ENCODE peak calls at places on chromosomes 12 and 14, in nine cellular contexts. One of them, this sample, is unnamed.

GRCh38 chr12:19248929-19249602 is 119.5 kb downstream of the PLEKHA5 start:
- DNase-seq in upper lobe of left lung: no peak
- DNase-seq in suprapubic skin: no peak
- DNase-seq in transverse colon: no peak
- DNase-seq in DND-41: no peak
- DNase-seq in neuronal stem cell: no peak
- DNase-seq in thoracic aorta: no peak
- DNase-seq in lung: no peak
- DNase-seq in HCT116: no peak
- DNase-seq in this sample: no peak

GRCh38 chr12:4379410-4379809 is at the start of gene FGF23:
- DNase-seq in upper lobe of left lung: peak; percentile 49
- DNase-seq in thoracic aorta: no peak
- DNase-seq in HCT116: no peak
- DNase-seq in lung: no peak
- DNase-seq in suprapubic skin: no peak
- DNase-seq in transverse colon: no peak
- DNase-seq in DND-41: no peak
- DNase-seq in neuronal stem cell: peak; percentile 63
- DNase-seq in this sample: peak; percentile 26

GRCh38 chr12:23488130-23488529 is 461.3 kb downstream of the SOX5 start:
- DNase-seq in upper lobe of left lung: no peak
- DNase-seq in transverse colon: no peak
- DNase-seq in lung: no peak
- DNase-seq in HCT116: no peak
- DNase-seq in thoracic aorta: no peak
- DNase-seq in suprapubic skin: no peak
- DNase-seq in neuronal stem cell: no peak
- DNase-seq in DND-41: no peak
- DNase-seq in this sample: no peak

GRCh38 chr12:106733660-106734059 is 40.8 kb upstream of the RIC8B start:
- DNase-seq in HCT116: no peak
- DNase-seq in DND-41: no peak
- DNase-seq in lung: no peak
- DNase-seq in transverse colon: no peak
- DNase-seq in upper lobe of left lung: no peak
- DNase-seq in thoracic aorta: no peak
- DNase-seq in suprapubic skin: no peak
- DNase-seq in neuronal stem cell: no peak
- DNase-seq in this sample: no peak

GRCh38 chr14:50083467-50084337 is 32.7 kb downstream of the VCPKMT start:
- DNase-seq in DND-41: no peak
- DNase-seq in neuronal stem cell: no peak
- DNase-seq in transverse colon: no peak
- DNase-seq in HCT116: no peak
- DNase-seq in lung: no peak
- DNase-seq in suprapubic skin: no peak
- DNase-seq in thoracic aorta: no peak
- DNase-seq in upper lobe of left lung: peak; percentile 69
- DNase-seq in this sample: peak; percentile 49

GRCh38 chr14:65101631-65102440 is 481 bp downstream of the MAX start:
- DNase-seq in HCT116: no peak
- DNase-seq in transverse colon: peak; percentile 34
- DNase-seq in upper lobe of left lung: peak; percentile 85
- DNase-seq in neuronal stem cell: peak; percentile 24
- DNase-seq in DND-41: peak; percentile 78
- DNase-seq in lung: peak; percentile 33
- DNase-seq in suprapubic skin: no peak
- DNase-seq in thoracic aorta: no peak
- DNase-seq in this sample: no peak

GRCh38 chr12:6323340-6323994 is 13.0 kb downstream of the PLEKHG6 start:
- DNase-seq in suprapubic skin: peak; percentile 80
- DNase-seq in lung: peak; percentile 58
- DNase-seq in DND-41: peak; percentile 36
- DNase-seq in thoracic aorta: no peak
- DNase-seq in transverse colon: no peak
- DNase-seq in upper lobe of left lung: no peak
- DNase-seq in neuronal stem cell: no peak
- DNase-seq in HCT116: peak; percentile 70
- DNase-seq in this sample: peak; percentile 75

GRCh38 chr12:104687823-104688573 is 231.2 kb downstream of the CHST11 start:
- DNase-seq in suprapubic skin: no peak
- DNase-seq in DND-41: peak; percentile 87
- DNase-seq in lung: no peak
- DNase-seq in HCT116: no peak
- DNase-seq in neuronal stem cell: no peak
- DNase-seq in thoracic aorta: no peak
- DNase-seq in transverse colon: no peak
- DNase-seq in upper lobe of left lung: no peak
- DNase-seq in this sample: no peak

GRCh38 chr14:93219103-93219726 is 12.2 kb downstream of the UBR7 start:
- DNase-seq in neuronal stem cell: peak; percentile 5
- DNase-seq in HCT116: peak; percentile 51
- DNase-seq in suprapubic skin: no peak
- DNase-seq in lung: no peak
- DNase-seq in upper lobe of left lung: no peak
- DNase-seq in DND-41: peak; percentile 56
- DNase-seq in thoracic aorta: no peak
- DNase-seq in transverse colon: peak; percentile 46
- DNase-seq in this sample: peak; percentile 20

GRCh38 chr14:68734231-68734732 is 58.6 kb downstream of the ZFP36L1 start:
- DNase-seq in neuronal stem cell: no peak
- DNase-seq in upper lobe of left lung: no peak
- DNase-seq in lung: no peak
- DNase-seq in thoracic aorta: no peak
- DNase-seq in suprapubic skin: peak; percentile 57
- DNase-seq in HCT116: no peak
- DNase-seq in DND-41: no peak
- DNase-seq in transverse colon: no peak
- DNase-seq in this sample: no peak

GRCh38 chr12:127125607-127126259 is 1141.2 kb upstream of the TMEM132C start:
- DNase-seq in upper lobe of left lung: no peak
- DNase-seq in HCT116: peak; percentile 97
- DNase-seq in thoracic aorta: no peak
- DNase-seq in DND-41: no peak
- DNase-seq in lung: no peak
- DNase-seq in neuronal stem cell: no peak
- DNase-seq in transverse colon: peak; percentile 14
- DNase-seq in suprapubic skin: no peak
- DNase-seq in this sample: peak; percentile 88

GRCh38 chr12:45946435-45946834 is 43.9 kb downstream of the SCAF11 start:
- DNase-seq in transverse colon: no peak
- DNase-seq in lung: no peak
- DNase-seq in DND-41: no peak
- DNase-seq in thoracic aorta: no peak
- DNase-seq in suprapubic skin: no peak
- DNase-seq in HCT116: no peak
- DNase-seq in upper lobe of left lung: no peak
- DNase-seq in neuronal stem cell: no peak
- DNase-seq in this sample: no peak

GRCh38 chr14:89207925-89208328 is 209.1 kb downstream of the FOXN3 start:
- DNase-seq in suprapubic skin: no peak
- DNase-seq in lung: no peak
- DNase-seq in HCT116: no peak
- DNase-seq in DND-41: no peak
- DNase-seq in neuronal stem cell: no peak
- DNase-seq in thoracic aorta: no peak
- DNase-seq in upper lobe of left lung: no peak
- DNase-seq in transverse colon: no peak
- DNase-seq in this sample: no peak

GRCh38 chr14:89201645-89202044 is 215.4 kb downstream of the FOXN3 start:
- DNase-seq in transverse colon: no peak
- DNase-seq in lung: no peak
- DNase-seq in HCT116: no peak
- DNase-seq in DND-41: peak; percentile 85
- DNase-seq in upper lobe of left lung: no peak
- DNase-seq in neuronal stem cell: no peak
- DNase-seq in suprapubic skin: no peak
- DNase-seq in thoracic aorta: no peak
- DNase-seq in this sample: no peak

GRCh38 chr14:89202413-89202812 is 214.6 kb downstream of the FOXN3 start:
- DNase-seq in HCT116: no peak
- DNase-seq in DND-41: peak; percentile 73
- DNase-seq in lung: no peak
- DNase-seq in transverse colon: no peak
- DNase-seq in suprapubic skin: no peak
- DNase-seq in neuronal stem cell: no peak
- DNase-seq in upper lobe of left lung: no peak
- DNase-seq in thoracic aorta: no peak
- DNase-seq in this sample: no peak

GRCh38 chr14:89205137-89205740 is 211.8 kb downstream of the FOXN3 start:
- DNase-seq in HCT116: no peak
- DNase-seq in thoracic aorta: no peak
- DNase-seq in DND-41: no peak
- DNase-seq in lung: no peak
- DNase-seq in transverse colon: no peak
- DNase-seq in neuronal stem cell: no peak
- DNase-seq in upper lobe of left lung: peak; percentile 53
- DNase-seq in suprapubic skin: no peak
- DNase-seq in this sample: no peak

DNA sequence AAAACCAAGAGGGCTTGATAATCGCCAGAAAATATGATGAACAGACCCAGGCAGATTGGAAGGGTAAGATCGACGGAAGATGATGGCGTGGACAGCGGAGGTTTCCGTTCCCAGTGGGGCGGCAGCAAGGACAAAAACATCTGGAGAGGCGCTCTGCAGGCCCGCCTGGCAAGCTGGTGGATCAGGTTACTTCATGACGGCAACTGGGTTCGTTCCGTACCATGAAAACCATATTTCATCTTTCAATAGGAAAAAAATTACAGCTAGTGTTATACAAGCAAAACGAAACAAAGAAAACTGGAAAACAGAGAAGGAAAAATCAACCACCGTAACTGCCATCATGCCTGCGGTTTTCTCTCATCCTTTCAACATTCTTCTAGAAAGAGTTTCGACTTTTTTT is 210.6 kb downstream of the FOXN3 start:
- DNase-seq in suprapubic skin: no peak
- DNase-seq in transverse colon: no peak
- DNase-seq in upper lobe of left lung: no peak
- DNase-seq in HCT116: no peak
- DNase-seq in DND-41: no peak
- DNase-seq in thoracic aorta: no peak
- DNase-seq in lung: no peak
- DNase-seq in neuronal stem cell: no peak
- DNase-seq in this sample: no peak
- H3K4me3 ChIP-seq in suprapubic skin: no peak overlapping the region
- H3K4me3 ChIP-seq in transverse colon: no peak overlapping the region
- H3K4me3 ChIP-seq in upper lobe of left lung: no peak overlapping the region
- H3K4me3 ChIP-seq in HCT116: no peak overlapping the region
- H3K4me3 ChIP-seq in DND-41: no peak overlapping the region
- H3K4me3 ChIP-seq in thoracic aorta: no peak overlapping the region
- H3K4me3 ChIP-seq in lung: no peak overlapping the region
- H3K4me3 ChIP-seq in neuronal stem cell: no peak overlapping the region
- H3K4me3 ChIP-seq in this sample: no peak overlapping the region

GRCh38 chr12:48824112-48824511 is 5.8 kb downstream of the CACNB3 start:
- DNase-seq in neuronal stem cell: no peak
- DNase-seq in HCT116: no peak
- DNase-seq in upper lobe of left lung: no peak
- DNase-seq in lung: peak; percentile 74
- DNase-seq in transverse colon: no peak
- DNase-seq in DND-41: no peak
- DNase-seq in thoracic aorta: no peak
- DNase-seq in suprapubic skin: no peak
- DNase-seq in this sample: no peak

GRCh38 chr12:48822139-48822538 is 3.8 kb downstream of the CACNB3 start:
- DNase-seq in HCT116: no peak
- DNase-seq in neuronal stem cell: no peak
- DNase-seq in upper lobe of left lung: no peak
- DNase-seq in transverse colon: no peak
- DNase-seq in suprapubic skin: no peak
- DNase-seq in thoracic aorta: no peak
- DNase-seq in DND-41: no peak
- DNase-seq in lung: no peak
- DNase-seq in this sample: no peak

GRCh38 chr12:48824905-48825304 is 6.6 kb downstream of the CACNB3 start:
- DNase-seq in thoracic aorta: no peak
- DNase-seq in neuronal stem cell: no peak
- DNase-seq in suprapubic skin: no peak
- DNase-seq in transverse colon: no peak
- DNase-seq in HCT116: no peak
- DNase-seq in DND-41: no peak
- DNase-seq in lung: no peak
- DNase-seq in upper lobe of left lung: no peak
- DNase-seq in this sample: no peak

GRCh38 chr12:48822711-48823110 is 4.4 kb downstream of the CACNB3 start:
- DNase-seq in upper lobe of left lung: no peak
- DNase-seq in thoracic aorta: no peak
- DNase-seq in transverse colon: no peak
- DNase-seq in DND-41: no peak
- DNase-seq in HCT116: no peak
- DNase-seq in suprapubic skin: no peak
- DNase-seq in lung: no peak
- DNase-seq in neuronal stem cell: no peak
- DNase-seq in this sample: no peak

GRCh38 chr12:48823281-48823680 is 5.0 kb downstream of the CACNB3 start:
- DNase-seq in suprapubic skin: no peak
- DNase-seq in lung: no peak
- DNase-seq in DND-41: no peak
- DNase-seq in upper lobe of left lung: no peak
- DNase-seq in transverse colon: no peak
- DNase-seq in thoracic aorta: no peak
- DNase-seq in neuronal stem cell: no peak
- DNase-seq in HCT116: no peak
- DNase-seq in this sample: no peak
- H3K36me3 ChIP-seq in suprapubic skin: peaks cover 33% of the 10 kb centered on the region
- H3K36me3 ChIP-seq in lung: peaks cover 14% of the 10 kb centered on the region
- H3K36me3 ChIP-seq in DND-41: peaks cover 41% of the 10 kb centered on the region
- H3K36me3 ChIP-seq in upper lobe of left lung: no peaks in the 10 kb centered on the region
- H3K36me3 ChIP-seq in transverse colon: no peaks in the 10 kb centered on the region
- H3K36me3 ChIP-seq in thoracic aorta: peaks cover 10% of the 10 kb centered on the region
- H3K36me3 ChIP-seq in neuronal stem cell: peaks cover 63% of the 10 kb centered on the region
- H3K36me3 ChIP-seq in HCT116: peaks cover 7% of the 10 kb centered on the region
- H3K36me3 ChIP-seq in this sample: peaks cover 4% of the 10 kb centered on the region

DNA sequence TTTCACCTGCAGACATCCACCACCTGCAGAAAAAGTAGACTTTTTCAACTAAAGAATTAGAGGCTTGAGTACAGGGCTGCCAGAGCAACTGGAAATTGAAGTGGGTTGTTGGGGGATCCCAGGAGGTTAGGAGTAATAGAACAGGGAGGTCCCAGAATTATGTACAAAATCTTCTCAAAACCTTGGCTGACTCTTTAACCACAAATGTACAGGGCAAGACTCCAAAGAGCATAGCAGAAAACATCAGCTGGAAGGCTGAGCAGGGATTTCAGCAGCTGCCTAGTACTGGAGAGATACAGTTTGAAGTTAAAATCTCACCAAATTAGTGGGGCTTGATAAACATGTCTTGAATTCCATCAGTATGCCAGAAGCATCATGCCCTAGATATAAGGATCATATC is 191.6 kb downstream of the CRADD start:
- DNase-seq in transverse colon: no peak
- DNase-seq in lung: no peak
- DNase-seq in thoracic aorta: no peak
- DNase-seq in DND-41: no peak
- DNase-seq in neuronal stem cell: no peak
- DNase-seq in suprapubic skin: no peak
- DNase-seq in upper lobe of left lung: no peak
- DNase-seq in HCT116: no peak
- DNase-seq in this sample: no peak
- H3K9me3 ChIP-seq in transverse colon: peaks cover 34% of the 10 kb centered on the region
- H3K9me3 ChIP-seq in lung: peaks cover 7% of the 10 kb centered on the region
- H3K9me3 ChIP-seq in thoracic aorta: peaks cover 25% of the 10 kb centered on the region
- H3K9me3 ChIP-seq in DND-41: peaks cover 53% of the 10 kb centered on the region
- H3K9me3 ChIP-seq in neuronal stem cell: peaks cover 2% of the 10 kb centered on the region
- H3K9me3 ChIP-seq in suprapubic skin: peaks cover 42% of the 10 kb centered on the region
- H3K9me3 ChIP-seq in upper lobe of left lung: peaks cover 37% of the 10 kb centered on the region
- H3K9me3 ChIP-seq in HCT116: peaks cover 7% of the 10 kb centered on the region
- H3K9me3 ChIP-seq in this sample: peaks cover 40% of the 10 kb centered on the region

GRCh38 chr12:25839470-25839869 is 119.0 kb upstream of the RASSF8 start:
- DNase-seq in HCT116: no peak
- DNase-seq in upper lobe of left lung: no peak
- DNase-seq in suprapubic skin: no peak
- DNase-seq in DND-41: no peak
- DNase-seq in thoracic aorta: no peak
- DNase-seq in transverse colon: no peak
- DNase-seq in lung: no peak
- DNase-seq in neuronal stem cell: no peak
- DNase-seq in this sample: no peak
- H3K4me3 ChIP-seq in HCT116: no peak overlapping the region
- H3K4me3 ChIP-seq in upper lobe of left lung: no peak overlapping the region
- H3K4me3 ChIP-seq in suprapubic skin: no peak overlapping the region
- H3K4me3 ChIP-seq in DND-41: no peak overlapping the region
- H3K4me3 ChIP-seq in thoracic aorta: no peak overlapping the region
- H3K4me3 ChIP-seq in transverse colon: no peak overlapping the region
- H3K4me3 ChIP-seq in lung: no peak overlapping the region
- H3K4me3 ChIP-seq in neuronal stem cell: no peak overlapping the region
- H3K4me3 ChIP-seq in this sample: no peak overlapping the region